ENCODE peak calls at places on chromosomes 3 and 15, in nine cellular contexts. I is Caco-2; Y is adipocyte; P is breast epithelium; R is BJ; T is neuronal stem cell; J is upper lobe of right lung; Q is effector memory CD4-positive, alpha-beta T cell; A is body of pancreas. S is an unnamed sample.

GRCh38 chr15:77030042-77030927 is 35.4 kb downstream of the PSTPIP1 start:
- DNase-seq in I (peak), Y (no peak), P (no peak), R (no peak), T (no peak), J (peak), Q (no peak), A (peak), S (peak)

GRCh38 chr3:159882367-159882766 is 106.3 kb upstream of the IL12A start:
- DNase-seq in I (no peak), Y (no peak), P (no peak), R (no peak), T (no peak), J (no peak), Q (no peak), A (no peak), S (no peak)

GRCh38 chr15:97316362-97316761 is 644.1 kb upstream of the ARRDC4 start:
- DNase-seq in I (no peak), Y (no peak), P (no peak), R (no peak), T (no peak), J (no peak), Q (no peak), A (no peak), S (no peak)

GRCh38 chr15:33834892-33835730 is 133.2 kb upstream of the CHRM5 start:
- DNase-seq in I (no peak), Y (peak), P (no peak), R (no peak), T (no peak), J (no peak), Q (no peak), A (no peak), S (no peak)

GRCh38 chr3:141942006-141942405 is 65.6 kb downstream of the ATP1B3 start:
- DNase-seq in I (peak), Y (no peak), P (no peak), R (no peak), T (no peak), J (no peak), Q (no peak), A (no peak), S (no peak)

GRCh38 chr3:107739227-107739626 is 216.5 kb downstream of the BBX start:
- DNase-seq in I (no peak), Y (no peak), P (no peak), R (no peak), T (no peak), J (no peak), Q (no peak), A (no peak), S (no peak)

GRCh38 chr15:47675735-47676134 is 41.6 kb upstream of the SEMA6D start:
- DNase-seq in I (no peak), Y (no peak), P (no peak), R (no peak), T (no peak), J (no peak), Q (no peak), A (no peak), S (no peak)

GRCh38 chr15:90083954-90084607 is 18.2 kb downstream of the IDH2 start:
- DNase-seq in I (no peak), Y (no peak), P (no peak), R (no peak), T (no peak), J (no peak), Q (no peak), A (no peak), S (no peak)

GRCh38 chr15:74176262-74177208 is 3.0 kb downstream of the ISLR start:
- DNase-seq in I (no peak), Y (no peak), P (no peak), R (no peak), T (no peak), J (peak), Q (no peak), A (no peak), S (peak)

GRCh38 chr3:143226678-143227291 is 107.2 kb downstream of the CHST2 start:
- DNase-seq in I (no peak), Y (no peak), P (no peak), R (no peak), T (no peak), J (no peak), Q (no peak), A (peak), S (no peak)

GRCh38 chr3:50388720-50389352 is 29.5 kb upstream of the TMEM115 start:
- DNase-seq in I (no peak), Y (peak), P (no peak), R (no peak), T (no peak), J (no peak), Q (no peak), A (no peak), S (no peak)

GRCh38 chr3:44915702-44916438 is 41.5 kb downstream of the TGM4 start:
- DNase-seq in I (no peak), Y (no peak), P (no peak), R (no peak), T (no peak), J (no peak), Q (no peak), A (no peak), S (no peak)

GRCh38 chr3:184551103-184551502 is 10.5 kb upstream of the EPHB3 start:
- DNase-seq in I (no peak), Y (no peak), P (no peak), R (no peak), T (no peak), J (no peak), Q (no peak), A (no peak), S (peak)

GRCh38 chr3:129747982-129748381 is 141.5 kb upstream of the PLXND1 start:
- DNase-seq in I (no peak), Y (no peak), P (no peak), R (no peak), T (no peak), J (no peak), Q (no peak), A (no peak), S (no peak)

GRCh38 chr3:72844436-72844999 is 3.7 kb downstream of the SHQ1 start:
- DNase-seq in I (no peak), Y (no peak), P (no peak), R (no peak), T (no peak), J (no peak), Q (no peak), A (no peak), S (no peak)

GRCh38 chr3:46908986-46909534 is 31.5 kb downstream of the PTH1R start:
- DNase-seq in I (no peak), Y (no peak), P (no peak), R (no peak), T (no peak), J (no peak), Q (no peak), A (no peak), S (no peak)

GRCh38 chr15:53758412-53758811 is 1.1 kb downstream of the WDR72 start:
- DNase-seq in I (no peak), Y (no peak), P (no peak), R (no peak), T (no peak), J (no peak), Q (no peak), A (no peak), S (no peak)

GRCh38 chr3:57446318-57446841 is 97.8 kb downstream of the DNAH12 start:
- DNase-seq in I (no peak), Y (peak), P (no peak), R (peak), T (no peak), J (no peak), Q (no peak), A (peak), S (no peak)

GRCh38 chr15:37031198-37031597 is 69.2 kb downstream of the MEIS2 start:
- DNase-seq in I (no peak), Y (peak), P (no peak), R (no peak), T (no peak), J (no peak), Q (no peak), A (no peak), S (no peak)

GRCh38 chr3:72031581-72031980 is 246.6 kb upstream of the PROK2 start:
- DNase-seq in I (no peak), Y (peak), P (no peak), R (no peak), T (no peak), J (no peak), Q (no peak), A (peak), S (no peak)

GRCh38 chr3:81666502-81667121 is 94.8 kb downstream of the GBE1 start:
- DNase-seq in I (no peak), Y (peak), P (no peak), R (no peak), T (no peak), J (no peak), Q (no peak), A (no peak), S (no peak)

GRCh38 chr3:123335007-123335670 is 113.8 kb downstream of the ADCY5 start:
- DNase-seq in I (no peak), Y (no peak), P (no peak), R (no peak), T (no peak), J (peak), Q (no peak), A (no peak), S (peak)

GRCh38 chr3:123337226-123337625 is 111.7 kb downstream of the ADCY5 start:
- DNase-seq in I (no peak), Y (no peak), P (peak), R (no peak), T (no peak), J (peak), Q (no peak), A (no peak), S (peak)

GRCh38 chr3:123338021-123338619 is 110.8 kb downstream of the ADCY5 start:
- DNase-seq in I (no peak), Y (no peak), P (peak), R (no peak), T (no peak), J (peak), Q (no peak), A (peak), S (peak)

GRCh38 chr3:123336001-123336400 is 112.9 kb downstream of the ADCY5 start:
- DNase-seq in I (no peak), Y (no peak), P (no peak), R (no peak), T (no peak), J (no peak), Q (no peak), A (no peak), S (peak)

GRCh38 chr3:123336441-123336851 is 112.4 kb downstream of the ADCY5 start:
- DNase-seq in I (no peak), Y (no peak), P (no peak), R (no peak), T (no peak), J (peak), Q (no peak), A (no peak), S (no peak)
- H3K4me3 ChIP-seq in I (no peak), Y (no peak), P (no peak), R (no peak), T (no peak), J (no peak), Q (no peak), A (no peak), S (no peak)

DNA sequence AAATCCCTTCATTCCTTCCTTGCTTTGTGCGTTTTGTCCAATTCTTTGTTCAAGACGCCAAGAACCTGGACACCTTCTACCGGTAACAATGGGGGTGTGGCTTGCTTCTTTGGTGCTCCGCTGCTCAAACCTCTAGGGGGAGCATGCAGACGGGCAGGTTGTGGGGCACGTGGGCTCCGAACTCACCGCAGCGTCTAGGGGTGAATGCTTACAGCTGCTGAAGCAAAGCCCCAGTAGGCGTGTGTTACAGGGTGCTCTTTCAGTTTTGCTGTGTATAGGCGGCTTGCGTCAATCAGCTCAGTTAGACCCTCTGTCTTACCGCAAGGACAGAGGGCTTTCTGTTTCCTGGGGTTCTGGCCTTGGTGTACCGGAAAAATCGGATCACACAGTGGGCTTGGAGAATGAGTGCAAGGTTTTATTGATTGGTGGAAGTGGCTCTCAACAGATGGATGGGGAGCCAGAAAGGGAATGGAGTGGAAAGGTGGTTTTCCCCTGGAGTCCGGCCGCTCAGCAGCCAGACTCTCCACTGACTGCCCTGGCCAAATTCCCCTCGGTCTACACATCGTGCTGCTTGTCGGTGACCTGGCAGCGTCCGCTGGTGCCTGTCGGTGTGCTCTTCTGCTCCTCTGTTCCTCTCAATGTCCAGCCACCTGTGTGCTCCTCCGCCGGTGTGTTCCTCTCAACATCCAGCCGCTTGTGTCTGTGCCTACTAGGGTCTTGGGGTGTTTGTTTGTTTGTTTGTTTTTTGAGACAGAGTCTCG is 1.2 kb upstream of the LRRC34 start:
- DNase-seq in I (no peak), Y (no peak), P (no peak), R (no peak), T (no peak), J (peak), Q (peak), A (peak), S (no peak)
- H3K4me3 ChIP-seq in I (no peak), Y (peak), P (peak), R (no peak), T (no peak), J (peak), Q (peak), A (no peak), S (no peak)

GRCh38 chr15:28884151-28884940 is 1.4 kb upstream of the APBA2 start:
- DNase-seq in I (no peak), Y (no peak), P (no peak), R (no peak), T (no peak), J (no peak), Q (no peak), A (no peak), S (peak)

GRCh38 chr15:28886431-28887343 is 913 bp downstream of the APBA2 start:
- DNase-seq in I (no peak), Y (peak), P (no peak), R (no peak), T (no peak), J (no peak), Q (no peak), A (no peak), S (peak)

GRCh38 chr15:28885289-28885629 is 515 bp upstream of the APBA2 start:
- DNase-seq in I (no peak), Y (no peak), P (no peak), R (no peak), T (no peak), J (no peak), Q (no peak), A (no peak), S (no peak)

GRCh38 chr15:28887344-28888174 is 1.8 kb downstream of the APBA2 start:
- DNase-seq in I (no peak), Y (no peak), P (no peak), R (no peak), T (no peak), J (no peak), Q (no peak), A (no peak), S (peak)

GRCh38 chr15:28885630-28886430 is at the start of gene APBA2:
- DNase-seq in I (no peak), Y (peak), P (no peak), R (no peak), T (no peak), J (no peak), Q (no peak), A (peak), S (no peak)
- H3K4me3 ChIP-seq in I (no peak), Y (peak), P (peak), R (peak), T (peak), J (peak), Q (peak), A (peak), S (peak)

GRCh38 chr3:48558446-48559134 is 2.0 kb upstream of the PFKFB4 start:
- DNase-seq in I (no peak), Y (no peak), P (no peak), R (no peak), T (no peak), J (peak), Q (no peak), A (peak), S (peak)
- H3K4me3 ChIP-seq in I (no peak), Y (no peak), P (no peak), R (no peak), T (no peak), J (no peak), Q (no peak), A (no peak), S (no peak)

GRCh38 chr15:51218249-51218648 is 120.1 kb downstream of the CYP19A1 start:
- DNase-seq in I (no peak), Y (no peak), P (no peak), R (no peak), T (no peak), J (no peak), Q (no peak), A (no peak), S (no peak)
- H3K4me3 ChIP-seq in I (no peak), Y (no peak), P (no peak), R (no peak), T (no peak), J (no peak), Q (no peak), A (no peak), S (no peak)

DNA sequence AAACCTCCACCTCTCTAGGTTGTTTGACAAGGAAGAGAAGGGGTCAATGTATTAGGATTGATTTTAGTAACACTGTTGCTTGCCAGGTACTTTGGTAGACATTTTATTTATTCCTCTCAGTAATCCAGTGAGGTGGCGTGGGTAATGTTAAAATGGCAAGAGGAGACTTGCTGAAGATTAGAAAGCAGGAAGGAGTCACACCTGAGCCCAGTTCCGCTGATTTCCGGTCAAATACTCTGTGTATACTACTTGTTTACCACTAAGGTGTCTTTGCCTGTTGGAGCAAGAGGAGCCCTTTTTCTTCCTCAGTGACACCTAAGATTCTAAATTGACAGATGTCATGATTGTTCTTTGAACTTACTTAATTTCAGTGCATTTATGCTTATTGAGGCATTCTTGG is 1.7 kb downstream of the OXNAD1 start:
- DNase-seq in I (no peak), Y (no peak), P (no peak), R (no peak), T (no peak), J (no peak), Q (no peak), A (no peak), S (no peak)
- H3K4me3 ChIP-seq in I (no peak), Y (peak), P (no peak), R (no peak), T (no peak), J (no peak), Q (no peak), A (no peak), S (no peak)

GRCh38 chr3:7646851-7647250 is 785.9 kb downstream of the GRM7 start:
- DNase-seq in I (no peak), Y (no peak), P (no peak), R (no peak), T (no peak), J (no peak), Q (no peak), A (no peak), S (no peak)
- H3K4me3 ChIP-seq in I (no peak), Y (no peak), P (no peak), R (no peak), T (no peak), J (no peak), Q (no peak), A (no peak), S (no peak)

GRCh38 chr3:16801698-16802097 is 83.1 kb upstream of the PLCL2 start:
- DNase-seq in I (no peak), Y (peak), P (no peak), R (peak), T (no peak), J (no peak), Q (no peak), A (peak), S (no peak)
- H3K4me3 ChIP-seq in I (no peak), Y (no peak), P (no peak), R (no peak), T (no peak), J (no peak), Q (no peak), A (no peak), S (no peak)

DNA sequence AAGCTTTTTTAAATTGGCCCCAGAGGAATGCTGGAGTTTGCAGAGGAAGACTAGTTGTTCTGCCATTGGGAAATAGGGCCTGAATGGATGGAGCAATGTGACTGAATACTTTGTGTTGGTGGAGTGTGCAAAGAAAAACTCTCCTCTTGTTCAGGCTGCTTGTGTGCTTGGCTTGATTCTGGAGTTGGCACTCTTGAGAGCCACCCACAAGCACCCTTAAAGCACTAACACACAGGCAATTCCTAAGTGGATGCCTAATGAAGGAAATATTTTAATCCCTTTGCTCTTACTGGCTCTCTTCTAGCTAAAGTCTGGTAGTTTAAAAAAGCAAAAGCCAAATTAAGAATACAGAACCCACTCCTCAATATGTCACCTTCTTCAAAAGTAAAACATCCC is 304.4 kb upstream of the C2CD4B start:
- DNase-seq in I (no peak), Y (peak), P (no peak), R (no peak), T (no peak), J (no peak), Q (no peak), A (no peak), S (no peak)
- H3K4me3 ChIP-seq in I (no peak), Y (peak), P (no peak), R (no peak), T (no peak), J (no peak), Q (no peak), A (no peak), S (no peak)

GRCh38 chr3:158105124-158105709 is 1.0 kb downstream of the SHOX2 start:
- DNase-seq in I (no peak), Y (peak), P (no peak), R (no peak), T (no peak), J (peak), Q (no peak), A (no peak), S (no peak)

GRCh38 chr3:158102660-158103085 is 3.5 kb downstream of the SHOX2 start:
- DNase-seq in I (no peak), Y (no peak), P (no peak), R (no peak), T (no peak), J (no peak), Q (no peak), A (no peak), S (no peak)

GRCh38 chr3:158104346-158105020 is 1.7 kb downstream of the SHOX2 start:
- DNase-seq in I (no peak), Y (no peak), P (no peak), R (no peak), T (no peak), J (no peak), Q (no peak), A (no peak), S (no peak)

GRCh38 chr3:158103131-158103955 is 2.9 kb downstream of the SHOX2 start:
- DNase-seq in I (no peak), Y (no peak), P (no peak), R (no peak), T (no peak), J (peak), Q (no peak), A (no peak), S (peak)

DNA sequence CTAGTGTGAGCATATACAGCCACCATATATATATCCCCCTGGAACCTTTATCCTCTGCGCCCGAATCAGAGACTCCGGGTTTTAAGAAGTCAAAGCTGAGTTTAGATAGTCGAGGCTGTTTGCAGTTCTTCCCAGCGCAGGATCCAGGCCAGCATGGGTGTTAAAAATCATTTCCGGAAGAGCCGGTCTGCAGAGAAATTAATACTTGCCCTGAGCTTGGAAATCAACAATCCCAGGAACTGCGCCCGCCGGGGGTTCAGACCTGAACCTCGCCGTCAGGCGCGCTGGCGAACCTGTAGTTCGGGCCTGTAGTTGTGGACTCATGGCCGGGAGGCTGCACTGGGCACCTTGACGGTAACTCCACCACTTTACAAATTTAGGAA is 2.3 kb downstream of the SHOX2 start:
- DNase-seq in I (no peak), Y (no peak), P (no peak), R (no peak), T (no peak), J (no peak), Q (no peak), A (no peak), S (no peak)
- H3K4me3 ChIP-seq in I (no peak), Y (peak), P (peak), R (peak), T (no peak), J (no peak), Q (no peak), A (no peak), S (no peak)